ENCODE peak calls at places on chromosomes 7 and 10, in four cellular contexts. One of them, this sample, is unnamed.
A peak's percentile ranks its signal among the peaks of the same experiment; 100 is the strongest.

GRCh38 chr10:62817763-62818425 is 1.7 kb upstream of the EGR2 start:
- DNase-seq in K562: peak; percentile 84
- DNase-seq in HEK293T: peak; percentile 76
- DNase-seq in WTC11: peak; percentile 81
- DNase-seq in this sample: peak; percentile 54

GRCh38 chr7:82562716-82563404 is 119.3 kb upstream of the CACNA2D1 start:
- DNase-seq in K562: no peak
- DNase-seq in WTC11: no peak
- DNase-seq in HEK293T: no peak
- DNase-seq in this sample: no peak

GRCh38 chr7:132061931-132062330 is 505.5 kb upstream of the PODXL start:
- DNase-seq in HEK293T: no peak
- DNase-seq in WTC11: no peak
- DNase-seq in K562: no peak
- DNase-seq in this sample: no peak

GRCh38 chr7:137287651-137288258 is 55.8 kb downstream of the PTN start:
- DNase-seq in WTC11: peak; percentile 14
- DNase-seq in K562: no peak
- DNase-seq in HEK293T: no peak
- DNase-seq in this sample: no peak

GRCh38 chr7:5634107-5634950 is 147.1 kb downstream of the RNF216 start:
- DNase-seq in K562: no peak
- DNase-seq in HEK293T: no peak
- DNase-seq in WTC11: peak; percentile 67
- DNase-seq in this sample: no peak

GRCh38 chr10:35212856-35213255 is 86.2 kb downstream of the CREM start:
- DNase-seq in HEK293T: no peak
- DNase-seq in WTC11: no peak
- DNase-seq in K562: no peak
- DNase-seq in this sample: no peak

GRCh38 chr7:7212612-7213011 is 30.3 kb downstream of the C1GALT1 start:
- DNase-seq in HEK293T: no peak
- DNase-seq in WTC11: no peak
- DNase-seq in K562: no peak
- DNase-seq in this sample: peak; percentile 80

GRCh38 chr7:137074386-137075030 is 206.1 kb downstream of the CHRM2 start:
- DNase-seq in WTC11: no peak
- DNase-seq in HEK293T: no peak
- DNase-seq in K562: no peak
- DNase-seq in this sample: no peak

GRCh38 chr10:78630944-78631838 is 437.6 kb upstream of the ZMIZ1 start:
- DNase-seq in HEK293T: no peak
- DNase-seq in WTC11: no peak
- DNase-seq in K562: no peak
- DNase-seq in this sample: no peak

GRCh38 chr10:15370741-15371701 is at the start of gene FAM171A1:
- DNase-seq in WTC11: peak; percentile 68
- DNase-seq in K562: peak; percentile 79
- DNase-seq in HEK293T: peak; percentile 79
- DNase-seq in this sample: no peak

GRCh38 chr7:69878015-69878414 is 279.7 kb downstream of the AUTS2 start:
- DNase-seq in K562: no peak
- DNase-seq in HEK293T: no peak
- DNase-seq in WTC11: no peak
- DNase-seq in this sample: no peak

GRCh38 chr10:78981970-78982281 is 86.8 kb upstream of the ZMIZ1 start:
- DNase-seq in WTC11: peak; percentile 23
- DNase-seq in HEK293T: no peak
- DNase-seq in K562: no peak
- DNase-seq in this sample: peak; percentile 46

GRCh38 chr7:133975130-133975529 is 152.0 kb upstream of the LRGUK start:
- DNase-seq in HEK293T: no peak
- DNase-seq in WTC11: no peak
- DNase-seq in K562: no peak
- DNase-seq in this sample: no peak

GRCh38 chr7:30513762-30514161 is 9.1 kb upstream of the GGCT start:
- DNase-seq in HEK293T: no peak
- DNase-seq in WTC11: no peak
- DNase-seq in K562: no peak
- DNase-seq in this sample: no peak

GRCh38 chr7:157734926-157735640 is 398.3 kb downstream of the DNAJB6 start:
- DNase-seq in WTC11: no peak
- DNase-seq in K562: no peak
- DNase-seq in HEK293T: no peak
- DNase-seq in this sample: no peak

GRCh38 chr7:43164757-43165156 is 52.3 kb downstream of the HECW1 start:
- DNase-seq in WTC11: no peak
- DNase-seq in HEK293T: no peak
- DNase-seq in K562: no peak
- DNase-seq in this sample: no peak

GRCh38 chr7:139829654-139830130 is 628 bp downstream of the TBXAS1 start:
- DNase-seq in HEK293T: no peak
- DNase-seq in K562: no peak
- DNase-seq in WTC11: no peak
- DNase-seq in this sample: no peak

GRCh38 chr10:123997486-123998196 is 95.8 kb downstream of the CHST15 start:
- DNase-seq in HEK293T: no peak
- DNase-seq in WTC11: no peak
- DNase-seq in K562: no peak
- DNase-seq in this sample: peak; percentile 10

GRCh38 chr10:61825001-61825400 is 76.5 kb upstream of the ARID5B start:
- DNase-seq in HEK293T: no peak
- DNase-seq in WTC11: no peak
- DNase-seq in K562: no peak
- DNase-seq in this sample: no peak

GRCh38 chr7:152969335-152969734 is 209.8 kb downstream of the ACTR3B start:
- DNase-seq in K562: no peak
- DNase-seq in HEK293T: no peak
- DNase-seq in WTC11: no peak
- DNase-seq in this sample: no peak

GRCh38 chr10:99536400-99537254 is 3.9 kb downstream of the NKX2-3 start:
- DNase-seq in HEK293T: no peak
- DNase-seq in WTC11: peak; percentile 60
- DNase-seq in K562: no peak
- DNase-seq in this sample: peak; percentile 18

GRCh38 chr10:64283621-64284020 is 762.4 kb downstream of the REEP3 start:
- DNase-seq in K562: no peak
- DNase-seq in HEK293T: no peak
- DNase-seq in WTC11: no peak
- DNase-seq in this sample: no peak

GRCh38 chr10:538895-539294 is 150.6 kb downstream of the DIP2C start:
- DNase-seq in WTC11: no peak
- DNase-seq in HEK293T: no peak
- DNase-seq in K562: no peak
- DNase-seq in this sample: no peak

GRCh38 chr7:112073530-112073929 is 132.7 kb downstream of the DOCK4 start:
- DNase-seq in HEK293T: no peak
- DNase-seq in K562: no peak
- DNase-seq in WTC11: no peak
- DNase-seq in this sample: no peak

GRCh38 chr7:42980514-42980913 is 48.3 kb downstream of the MRPL32 start:
- DNase-seq in K562: no peak
- DNase-seq in HEK293T: no peak
- DNase-seq in WTC11: no peak
- DNase-seq in this sample: no peak

GRCh38 chr7:137628211-137628610 is 218.6 kb downstream of the DGKI start:
- DNase-seq in HEK293T: no peak
- DNase-seq in WTC11: no peak
- DNase-seq in K562: no peak
- DNase-seq in this sample: no peak

GRCh38 chr7:24786941-24787340 is 29.7 kb upstream of the GSDME start:
- DNase-seq in WTC11: no peak
- DNase-seq in K562: no peak
- DNase-seq in HEK293T: no peak
- DNase-seq in this sample: no peak

GRCh38 chr7:77897004-77897547 is 98.5 kb downstream of the PHTF2 start:
- DNase-seq in HEK293T: no peak
- DNase-seq in WTC11: no peak
- DNase-seq in K562: no peak
- DNase-seq in this sample: no peak

GRCh38 chr7:74032191-74032490 is 4.2 kb downstream of the ELN start:
- DNase-seq in K562: no peak
- DNase-seq in HEK293T: no peak
- DNase-seq in WTC11: no peak
- DNase-seq in this sample: no peak

GRCh38 chr7:42843209-42843800 is 68.6 kb downstream of the C7orf25 start:
- DNase-seq in HEK293T: peak; percentile 74
- DNase-seq in WTC11: peak; percentile 68
- DNase-seq in K562: peak; percentile 22
- DNase-seq in this sample: peak; percentile 31

GRCh38 chr7:84865560-84865959 is 321.3 kb downstream of the SEMA3D start:
- DNase-seq in HEK293T: no peak
- DNase-seq in WTC11: no peak
- DNase-seq in K562: no peak
- DNase-seq in this sample: no peak

GRCh38 chr7:40546616-40547501 is 412.1 kb downstream of the SUGCT start:
- DNase-seq in HEK293T: no peak
- DNase-seq in WTC11: no peak
- DNase-seq in K562: no peak
- DNase-seq in this sample: no peak

GRCh38 chr10:118047363-118047719 is 600 bp upstream of the RAB11FIP2 start:
- DNase-seq in K562: peak; percentile 8
- DNase-seq in HEK293T: peak; percentile 32
- DNase-seq in WTC11: no peak
- DNase-seq in this sample: no peak

GRCh38 chr10:114349505-114350211 is 54.6 kb downstream of the AFAP1L2 start:
- DNase-seq in K562: no peak
- DNase-seq in HEK293T: no peak
- DNase-seq in WTC11: no peak
- DNase-seq in this sample: no peak

GRCh38 chr10:132961864-132962622 is 19.7 kb upstream of the CFAP46 start:
- DNase-seq in K562: peak; percentile 14
- DNase-seq in HEK293T: no peak
- DNase-seq in WTC11: peak; percentile 85
- DNase-seq in this sample: peak; percentile 37
- TF ChIP-seq ELF4 in K562: no peak
- TF ChIP-seq ELF4 in HEK293T: no peak
- TF ChIP-seq ELF4 in WTC11: no peak
- TF ChIP-seq ELF4 in this sample: no peak

DNA sequence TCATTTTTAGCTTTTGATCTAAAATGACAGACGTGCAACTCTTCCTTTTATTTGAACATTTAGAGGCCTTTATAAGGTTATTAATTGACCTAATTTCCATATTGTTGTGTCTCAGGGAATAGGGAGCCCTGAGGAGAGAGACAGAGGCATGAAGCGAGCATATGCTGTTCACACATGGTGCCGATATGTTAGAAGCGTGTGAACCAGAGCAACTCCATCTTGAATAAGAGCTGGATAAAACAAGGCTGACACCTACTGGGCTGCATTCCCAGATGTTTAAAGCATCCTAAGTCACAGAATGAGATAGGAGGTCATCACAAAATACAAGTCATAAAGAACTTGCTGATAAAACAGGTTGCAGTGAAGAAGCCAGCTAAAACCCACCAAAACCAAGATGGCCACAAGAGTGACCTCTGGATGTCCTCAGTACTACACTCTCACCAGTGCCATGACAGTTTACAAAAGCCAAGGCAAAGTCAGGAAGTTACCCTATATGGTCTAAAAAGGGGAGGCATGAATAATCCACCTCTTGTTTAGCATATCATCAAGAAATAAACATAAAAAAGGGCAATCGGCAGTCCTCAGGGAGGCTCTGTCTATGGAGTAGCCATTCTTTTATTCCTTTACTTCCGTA is 80.1 kb downstream of the SEC61G start:
- DNase-seq in HEK293T: no peak
- DNase-seq in K562: no peak
- DNase-seq in WTC11: no peak
- DNase-seq in this sample: no peak
- TF ChIP-seq ELF4 in HEK293T: no peak
- TF ChIP-seq ELF4 in K562: no peak
- TF ChIP-seq ELF4 in WTC11: no peak
- TF ChIP-seq ELF4 in this sample: no peak

DNA sequence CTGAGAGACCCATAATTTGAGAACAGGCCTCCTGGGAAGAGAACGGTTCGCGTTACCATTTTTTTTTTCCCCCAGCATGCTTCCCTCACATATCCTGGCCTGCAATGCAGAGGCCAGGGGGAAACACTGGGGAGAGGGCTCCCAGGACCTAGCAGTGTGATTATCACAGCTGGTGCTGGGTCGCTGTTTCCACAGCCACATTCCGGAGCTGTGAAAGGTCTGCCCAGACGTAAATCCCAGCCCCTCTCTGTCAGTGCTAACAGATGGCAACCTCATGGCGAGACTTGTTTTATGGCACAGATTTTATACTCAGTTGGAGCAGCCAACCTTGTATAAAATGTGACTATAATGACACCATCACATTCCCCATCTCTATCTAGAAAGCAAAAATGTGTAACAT is 150.5 kb downstream of the PLXDC2 start:
- DNase-seq in HEK293T: peak; percentile 16
- DNase-seq in K562: no peak
- DNase-seq in WTC11: peak; percentile 49
- DNase-seq in this sample: no peak
- TF ChIP-seq ELF4 in HEK293T: no peak
- TF ChIP-seq ELF4 in K562: no peak
- TF ChIP-seq ELF4 in WTC11: no peak
- TF ChIP-seq ELF4 in this sample: no peak

GRCh38 chr10:122206471-122207065 is 64.5 kb upstream of the BTBD16 start:
- DNase-seq in HEK293T: no peak
- DNase-seq in K562: no peak
- DNase-seq in WTC11: no peak
- DNase-seq in this sample: no peak

GRCh38 chr10:122207135-122207534 is 64.0 kb upstream of the BTBD16 start:
- DNase-seq in HEK293T: no peak
- DNase-seq in WTC11: no peak
- DNase-seq in K562: no peak
- DNase-seq in this sample: peak; percentile 13

GRCh38 chr10:122204691-122205489 is 66.2 kb upstream of the BTBD16 start:
- DNase-seq in HEK293T: no peak
- DNase-seq in WTC11: no peak
- DNase-seq in K562: no peak
- DNase-seq in this sample: no peak

GRCh38 chr10:122208616-122209430 is 62.3 kb upstream of the BTBD16 start:
- DNase-seq in K562: no peak
- DNase-seq in WTC11: no peak
- DNase-seq in HEK293T: no peak
- DNase-seq in this sample: no peak

GRCh38 chr10:122207596-122207995 is 63.5 kb upstream of the BTBD16 start:
- DNase-seq in K562: no peak
- DNase-seq in WTC11: no peak
- DNase-seq in HEK293T: no peak
- DNase-seq in this sample: no peak
- TF ChIP-seq ELF4 in K562: no peak
- TF ChIP-seq ELF4 in WTC11: no peak
- TF ChIP-seq ELF4 in HEK293T: no peak
- TF ChIP-seq ELF4 in this sample: no peak

DNA sequence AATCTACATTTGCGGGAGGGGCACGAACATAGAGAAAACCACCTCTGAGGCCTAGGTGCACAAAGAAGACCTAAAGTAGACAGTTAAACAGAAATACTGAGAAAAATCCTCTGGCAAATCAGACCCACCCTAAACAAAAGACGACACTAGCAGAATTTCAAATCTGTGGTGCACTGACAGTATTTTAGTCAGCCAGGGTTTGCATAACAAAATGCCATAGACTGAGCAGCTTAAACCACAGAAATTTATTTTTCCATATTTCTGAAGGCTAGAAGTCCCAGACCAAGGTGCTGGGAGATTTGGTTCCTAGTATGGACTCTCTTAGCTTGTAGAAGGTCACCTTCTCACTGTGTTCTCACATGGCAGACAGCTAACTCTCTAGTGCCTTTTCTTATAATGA is 26.3 kb downstream of the IPMK start:
- DNase-seq in K562: no peak
- DNase-seq in WTC11: no peak
- DNase-seq in HEK293T: no peak
- DNase-seq in this sample: no peak
- TF ChIP-seq ELF4 in K562: no peak
- TF ChIP-seq ELF4 in WTC11: no peak
- TF ChIP-seq ELF4 in HEK293T: no peak
- TF ChIP-seq ELF4 in this sample: no peak